ENCODE peak calls at places on chromosomes 7 and 10, in ten cellular contexts. R is HFF-Myc, F is colonic mucosa, A is right atrium auricular region, T is fibroblast of the aortic adventitia, S is activated B cell treated with CpG ODN at 0.5 μM for 24 hours, M is GM23338, E is endothelial cell, V is cardiac muscle cell, L is hepatocyte. P is an unnamed sample.

GRCh38 chr7:141220263-141220662 is 146.4 kb downstream of the TMEM178B start:
- DNase-seq in L (no peak), S (no peak), V (no peak), M (peak), R (no peak), F (no peak), T (no peak), E (no peak), A (no peak), P (no peak)

GRCh38 chr7:31263363-31263762 is 77.2 kb downstream of the NEUROD6 start:
- DNase-seq in A (no peak), L (no peak), S (no peak), E (no peak), T (no peak), M (no peak), R (no peak), F (no peak), V (no peak), P (no peak)

GRCh38 chr7:100057006-100057405 is 7.4 kb downstream of the ZSCAN21 start:
- DNase-seq in T (no peak), M (no peak), E (no peak), A (no peak), F (no peak), R (no peak), S (no peak), V (no peak), L (no peak), P (no peak)

GRCh38 chr7:84021292-84021898 is 173.2 kb downstream of the SEMA3A start:
- DNase-seq in A (no peak), V (peak), L (no peak), S (no peak), F (no peak), T (peak), E (no peak), R (no peak), M (no peak), P (no peak)

GRCh38 chr10:106661767-106662140 is 502.8 kb downstream of the SORCS1 start:
- DNase-seq in R (no peak), E (no peak), A (no peak), L (no peak), F (no peak), S (no peak), V (no peak), M (no peak), T (no peak), P (no peak)

GRCh38 chr10:12971001-12971788 is 30.3 kb downstream of the CCDC3 start:
- DNase-seq in F (no peak), A (no peak), S (no peak), L (no peak), E (no peak), R (no peak), T (no peak), M (no peak), V (no peak), P (no peak)

GRCh38 chr10:107618461-107619093 is 454.1 kb upstream of the SORCS1 start:
- DNase-seq in M (no peak), A (no peak), R (no peak), T (peak), E (no peak), S (no peak), V (no peak), F (no peak), L (no peak), P (no peak)

GRCh38 chr7:28328822-28329615 is 83.3 kb upstream of the CREB5 start:
- DNase-seq in L (no peak), T (no peak), R (no peak), E (no peak), F (no peak), V (no peak), A (no peak), M (no peak), S (no peak), P (no peak)

GRCh38 chr7:123437447-123437995 is 96.9 kb downstream of the IQUB start:
- DNase-seq in R (no peak), M (no peak), L (no peak), E (no peak), F (no peak), T (no peak), A (no peak), S (no peak), V (no peak), P (no peak)

GRCh38 chr7:13050703-13051102 is 363.3 kb downstream of the ARL4A start:
- DNase-seq in R (no peak), E (no peak), A (no peak), V (no peak), S (no peak), L (no peak), M (no peak), F (no peak), T (peak), P (no peak)

GRCh38 chr7:30743371-30744074 is 8.4 kb upstream of the INMT start:
- DNase-seq in M (no peak), F (no peak), V (peak), E (no peak), L (peak), S (no peak), R (no peak), A (no peak), T (peak), P (no peak)

GRCh38 chr7:16344927-16345326 is 76.4 kb downstream of the CRPPA start:
- DNase-seq in T (no peak), L (no peak), R (no peak), V (no peak), A (no peak), M (no peak), F (no peak), S (no peak), E (no peak), P (no peak)

GRCh38 chr10:95290801-95291633 is at the start of gene PDLIM1:
- DNase-seq in V (peak), F (peak), R (no peak), A (peak), L (peak), S (peak), E (peak), T (peak), M (peak), P (peak)

GRCh38 chr7:44108768-44109750 is 4.9 kb downstream of the AEBP1 start:
- DNase-seq in S (no peak), V (no peak), A (no peak), E (no peak), F (no peak), L (no peak), R (no peak), T (no peak), M (no peak), P (no peak)

GRCh38 chr10:3421537-3422257 is 249.1 kb upstream of the PITRM1 start:
- DNase-seq in A (no peak), M (no peak), L (no peak), F (no peak), T (no peak), S (no peak), V (no peak), E (no peak), R (no peak), P (no peak)

GRCh38 chr7:138952791-138953190 is 28.4 kb downstream of the KIAA1549 start:
- DNase-seq in A (no peak), E (no peak), V (no peak), T (no peak), S (no peak), R (no peak), M (no peak), F (no peak), L (no peak), P (no peak)

GRCh38 chr7:79523426-79523825 is 70.0 kb upstream of the MAGI2 start:
- DNase-seq in S (no peak), F (no peak), E (no peak), A (no peak), T (peak), M (no peak), R (no peak), L (no peak), V (no peak), P (no peak)

GRCh38 chr10:121812031-121812430 is 115.8 kb downstream of the ATE1 start:
- DNase-seq in R (no peak), V (no peak), F (no peak), E (no peak), L (no peak), M (no peak), A (no peak), T (no peak), S (no peak), P (no peak)

GRCh38 chr10:34702093-34702952 is 112.8 kb downstream of the PARD3 start:
- DNase-seq in S (no peak), R (no peak), V (peak), A (no peak), F (no peak), M (no peak), T (no peak), E (no peak), L (no peak), P (no peak)

GRCh38 chr7:107332488-107333269 is 137.2 kb upstream of the GPR22 start:
- DNase-seq in A (no peak), S (no peak), R (no peak), T (no peak), M (no peak), E (no peak), V (no peak), L (no peak), F (no peak), P (no peak)

GRCh38 chr10:70538195-70538520 is 59.6 kb downstream of the PALD1 start:
- DNase-seq in E (no peak), T (no peak), R (no peak), L (no peak), M (no peak), F (no peak), V (no peak), A (no peak), S (no peak), P (no peak)

GRCh38 chr10:70539471-70539870 is 60.9 kb downstream of the PALD1 start:
- DNase-seq in L (no peak), M (no peak), A (no peak), T (no peak), R (no peak), V (no peak), E (no peak), S (no peak), F (no peak), P (no peak)

GRCh38 chr10:70536196-70536920 is 57.8 kb downstream of the PALD1 start:
- DNase-seq in L (no peak), S (no peak), M (peak), E (no peak), F (no peak), R (no peak), V (no peak), T (no peak), A (no peak), P (no peak)

GRCh38 chr10:70538731-70539338 is 60.3 kb downstream of the PALD1 start:
- DNase-seq in S (no peak), T (no peak), F (no peak), E (no peak), M (no peak), R (no peak), V (no peak), L (no peak), A (no peak), P (no peak)

GRCh38 chr10:70537398-70538194 is 59.0 kb downstream of the PALD1 start:
- DNase-seq in R (no peak), M (peak), T (no peak), E (peak), A (no peak), F (peak), V (peak), L (peak), S (no peak), P (no peak)
- TF ChIP-seq CTCF in R (peak), M (peak), T (peak), E (no peak), A (no peak), F (peak), V (peak), L (peak), S (no peak), P (no peak)

GRCh38 chr10:133122171-133122935 is 34.6 kb downstream of the ADGRA1 start:
- DNase-seq in R (no peak), T (no peak), F (no peak), A (no peak), V (no peak), E (no peak), L (no peak), M (no peak), S (no peak), P (no peak)
- TF ChIP-seq CTCF in R (no peak), T (no peak), F (no peak), A (no peak), V (no peak), E (no peak), L (no peak), M (no peak), S (no peak), P (no peak)

GRCh38 chr10:103053659-103054581 is 135.8 kb downstream of the CNNM2 start:
- DNase-seq in V (peak), R (peak), A (peak), S (no peak), L (peak), E (peak), F (peak), M (peak), T (peak), P (no peak)
- TF ChIP-seq CTCF in V (peak), R (peak), A (no peak), S (no peak), L (peak), E (no peak), F (no peak), M (peak), T (peak), P (no peak)

GRCh38 chr10:27072436-27073114 is 27.7 kb downstream of the ANKRD26 start:
- DNase-seq in E (peak), M (peak), S (no peak), T (no peak), A (no peak), L (no peak), R (no peak), F (no peak), V (no peak), P (no peak)
- TF ChIP-seq CTCF in E (peak), M (peak), S (no peak), T (no peak), A (no peak), L (no peak), R (peak), F (no peak), V (no peak), P (no peak)

GRCh38 chr10:116827214-116827671 is 22.1 kb upstream of the ENO4 start:
- DNase-seq in A (no peak), L (no peak), E (no peak), T (no peak), V (no peak), S (no peak), F (no peak), M (peak), R (no peak), P (no peak)
- TF ChIP-seq CTCF in A (no peak), L (no peak), E (no peak), T (no peak), V (no peak), S (no peak), F (no peak), M (peak), R (peak), P (no peak)

GRCh38 chr10:73218466-73219191 is 28.4 kb downstream of the DNAJC9 start:
- DNase-seq in S (no peak), M (peak), R (peak), E (no peak), V (peak), A (no peak), F (no peak), L (peak), T (peak), P (no peak)
- TF ChIP-seq CTCF in S (no peak), M (peak), R (peak), E (peak), V (peak), A (no peak), F (no peak), L (peak), T (peak), P (no peak)

GRCh38 chr10:52567247-52567580 is 205.4 kb downstream of the MBL2 start:
- DNase-seq in M (no peak), R (no peak), F (no peak), V (no peak), T (no peak), E (no peak), A (no peak), L (no peak), S (no peak), P (no peak)
- TF ChIP-seq CTCF in M (no peak), R (no peak), F (no peak), V (no peak), T (no peak), E (no peak), A (no peak), L (no peak), S (no peak), P (peak)

DNA sequence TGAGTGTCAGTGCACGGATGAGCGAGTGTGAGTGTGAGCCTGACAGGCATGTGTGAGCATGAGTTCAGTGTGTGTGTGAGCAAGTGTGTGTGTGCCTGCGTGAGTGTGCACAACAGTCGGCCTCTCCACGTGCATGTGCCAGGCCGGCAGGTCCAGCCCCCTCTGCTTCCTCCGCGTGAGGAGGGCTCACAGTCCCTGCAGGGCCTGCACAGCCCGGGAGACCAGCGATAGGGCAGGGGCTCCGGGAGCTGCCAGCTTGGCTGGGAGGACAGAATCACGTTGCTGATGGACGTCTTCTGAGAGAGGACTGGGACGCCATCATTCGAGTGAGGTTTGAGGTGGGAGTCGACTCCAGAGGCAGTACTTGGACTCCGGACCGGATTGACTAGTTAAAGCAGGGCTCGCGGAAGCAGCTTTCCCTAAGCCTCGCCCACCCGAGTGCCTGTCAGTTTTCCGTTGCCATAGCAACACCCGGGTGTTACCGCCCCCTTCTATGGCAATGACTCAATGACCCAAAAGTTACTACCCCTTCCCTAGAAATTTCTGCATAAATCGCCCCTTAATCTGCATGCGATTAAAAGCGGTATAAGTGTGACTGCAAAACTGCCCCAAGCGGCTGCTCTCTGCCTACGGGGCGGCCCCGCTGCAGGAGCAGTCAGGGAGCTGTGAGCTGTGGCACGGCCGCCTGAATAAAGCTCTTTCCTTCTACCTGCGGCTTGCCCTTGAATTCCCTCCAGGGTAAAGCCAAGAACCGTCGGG is 19.7 kb upstream of the CFAP46 start:
- DNase-seq in R (peak), A (peak), E (peak), M (peak), L (peak), S (peak), T (peak), V (peak), F (peak), P (peak)
- TF ChIP-seq CTCF in R (no peak), A (no peak), E (no peak), M (no peak), L (no peak), S (no peak), T (peak), V (peak), F (no peak), P (no peak)

GRCh38 chr7:121327671-121328070 is 1.1 kb upstream of the WNT16 start:
- DNase-seq in M (no peak), E (no peak), F (no peak), L (no peak), A (no peak), T (no peak), S (no peak), R (no peak), V (no peak), P (no peak)

GRCh38 chr7:121328508-121329459 is at the start of gene WNT16:
- DNase-seq in M (peak), L (no peak), A (no peak), F (no peak), S (peak), E (peak), T (no peak), R (no peak), V (peak), P (no peak)

GRCh38 chr7:121331048-121331447 is 2.2 kb downstream of the WNT16 start:
- DNase-seq in M (no peak), F (no peak), L (no peak), S (no peak), R (no peak), V (no peak), E (no peak), A (no peak), T (no peak), P (no peak)

GRCh38 chr7:121330053-121330833 is 1.4 kb downstream of the WNT16 start:
- DNase-seq in R (no peak), E (peak), T (no peak), A (no peak), F (no peak), V (peak), S (peak), L (no peak), M (peak), P (no peak)

GRCh38 chr7:121329460-121330052 is 756 bp downstream of the WNT16 start:
- DNase-seq in A (no peak), M (peak), E (peak), L (peak), F (peak), S (peak), V (peak), T (no peak), R (no peak), P (peak)
- TF ChIP-seq CTCF in A (no peak), M (peak), E (no peak), L (peak), F (no peak), S (no peak), V (no peak), T (no peak), R (no peak), P (no peak)